ENCODE peak calls at places on chromosomes 5 and 9, in eight cellular contexts. A is left lung, K is A549, C is heart right ventricle, V is astrocyte, W is stomach, P is HL-60, D is lung. Z is an unnamed sample.

GRCh38 chr5:134146651-134147544 is 29.9 kb downstream of the SKP1 start:
- DNase-seq in W (no peak), C (no peak), K (no peak), D (no peak), V (no peak), A (no peak), P (no peak), Z (no peak)

GRCh38 chr9:114968710-114969109 is 38.3 kb upstream of the TNFSF8 start:
- DNase-seq in W (no peak), P (no peak), A (no peak), K (no peak), D (no peak), V (peak), C (no peak), Z (no peak)

GRCh38 chr5:132001647-132002561 is 9.6 kb downstream of the ACSL6 start:
- DNase-seq in A (no peak), C (no peak), V (peak), D (no peak), K (no peak), W (no peak), P (no peak), Z (peak)

GRCh38 chr5:110224050-110224449 is 502.4 kb downstream of the TMEM232 start:
- DNase-seq in V (no peak), P (no peak), K (no peak), W (no peak), D (no peak), A (no peak), C (no peak), Z (no peak)

GRCh38 chr5:4275232-4275631 is 679.6 kb downstream of the IRX1 start:
- DNase-seq in W (no peak), P (no peak), V (no peak), K (no peak), D (no peak), C (no peak), A (no peak), Z (no peak)

GRCh38 chr5:153456354-153456753 is 34.1 kb upstream of the GRIA1 start:
- DNase-seq in K (no peak), A (no peak), W (no peak), D (no peak), V (no peak), C (no peak), P (no peak), Z (no peak)

GRCh38 chr5:68268363-68269130 is 53.0 kb downstream of the PIK3R1 start:
- DNase-seq in P (no peak), W (no peak), A (no peak), D (no peak), K (no peak), C (no peak), V (no peak), Z (no peak)

GRCh38 chr5:106940986-106941385 is 729.8 kb downstream of the EFNA5 start:
- DNase-seq in V (peak), D (no peak), W (peak), K (peak), P (no peak), C (no peak), A (no peak), Z (peak)

GRCh38 chr5:135005076-135005475 is 29.0 kb downstream of the PITX1 start:
- DNase-seq in V (no peak), W (no peak), C (no peak), P (no peak), D (no peak), A (no peak), K (no peak), Z (no peak)

GRCh38 chr5:133777951-133778350 is 165.6 kb upstream of the FSTL4 start:
- DNase-seq in W (no peak), C (no peak), V (no peak), P (no peak), K (no peak), D (no peak), A (no peak), Z (no peak)

GRCh38 chr5:175597718-175598117 is 60.2 kb upstream of the HRH2 start:
- DNase-seq in C (no peak), W (peak), D (no peak), P (no peak), V (no peak), A (no peak), K (no peak), Z (no peak)

GRCh38 chr5:55868846-55869245 is 17.7 kb downstream of the IL31RA start:
- DNase-seq in C (no peak), V (peak), P (no peak), D (peak), W (no peak), A (peak), K (peak), Z (peak)

GRCh38 chr9:93898502-93899426 is 56.4 kb downstream of the BARX1 start:
- DNase-seq in K (no peak), V (no peak), P (no peak), W (no peak), A (no peak), D (no peak), C (no peak), Z (peak)

GRCh38 chr9:9790216-9790872 is 822.5 kb downstream of the PTPRD start:
- DNase-seq in K (peak), W (no peak), A (no peak), C (no peak), V (no peak), P (peak), D (no peak), Z (peak)

GRCh38 chr5:119409235-119409815 is 43.0 kb upstream of the HSD17B4 start:
- DNase-seq in K (peak), C (no peak), V (no peak), W (no peak), P (no peak), A (no peak), D (no peak), Z (no peak)

GRCh38 chr9:14962193-14962899 is 52.1 kb upstream of the FREM1 start:
- DNase-seq in W (no peak), A (no peak), P (no peak), C (no peak), D (no peak), K (no peak), V (no peak), Z (peak)

GRCh38 chr5:101012880-101013279 is 109.8 kb upstream of the ST8SIA4 start:
- DNase-seq in A (no peak), K (no peak), C (no peak), P (no peak), W (no peak), V (no peak), D (no peak), Z (no peak)

GRCh38 chr9:86955554-86955953 is 8.2 kb upstream of the GAS1 start:
- DNase-seq in W (no peak), K (no peak), V (no peak), P (no peak), D (no peak), A (no peak), C (no peak), Z (no peak)

GRCh38 chr9:98081477-98082219 is 25.1 kb downstream of the NANS start:
- DNase-seq in D (no peak), W (peak), A (peak), K (peak), C (no peak), V (no peak), P (peak), Z (no peak)

GRCh38 chr5:179267071-179267670 is 78.1 kb downstream of the ADAMTS2 start:
- DNase-seq in D (no peak), C (no peak), K (no peak), P (no peak), A (peak), W (peak), V (no peak), Z (peak)

GRCh38 chr9:1298027-1298426 is 247.9 kb downstream of the DMRT2 start:
- DNase-seq in V (no peak), P (no peak), D (no peak), W (no peak), K (no peak), C (no peak), A (no peak), Z (no peak)

GRCh38 chr9:134328841-134329575 is 2.8 kb downstream of the RXRA start:
- DNase-seq in K (no peak), P (no peak), V (no peak), W (peak), C (peak), D (no peak), A (peak), Z (no peak)

GRCh38 chr5:54646285-54647101 is 128.9 kb downstream of the SNX18 start:
- DNase-seq in P (peak), K (peak), D (peak), V (peak), C (peak), A (peak), W (peak), Z (peak)

GRCh38 chr5:43432486-43433365 is 20.5 kb upstream of the CCL28 start:
- DNase-seq in C (peak), P (peak), V (peak), D (peak), W (peak), A (peak), K (peak), Z (peak)

GRCh38 chr5:82421119-82421518 is 143.0 kb upstream of the RPS23 start:
- DNase-seq in W (no peak), P (no peak), V (peak), C (no peak), A (no peak), K (peak), D (no peak), Z (no peak)
- TF ChIP-seq CTCF in W (no peak), P (no peak), V (peak), C (no peak), A (no peak), K (no peak), D (no peak), Z (no peak)

GRCh38 chr9:125476645-125477044 is 215.0 kb downstream of the GAPVD1 start:
- DNase-seq in D (no peak), P (no peak), C (no peak), K (no peak), A (no peak), V (no peak), W (no peak), Z (no peak)
- H3K27ac ChIP-seq in D (no peak), P (no peak), C (no peak), K (no peak), A (no peak), V (no peak), W (no peak), Z (no peak)

GRCh38 chr5:20466507-20466906 is 478.5 kb upstream of the CDH18 start:
- DNase-seq in P (no peak), W (no peak), V (no peak), D (no peak), A (no peak), C (no peak), K (no peak), Z (no peak)
- TF ChIP-seq CTCF in P (no peak), W (no peak), V (no peak), D (no peak), A (no peak), C (no peak), K (no peak), Z (no peak)

GRCh38 chr5:81241001-81241400 is 7.9 kb downstream of the CKMT2 start:
- DNase-seq in W (no peak), C (no peak), D (no peak), V (no peak), P (no peak), A (no peak), K (no peak), Z (no peak)

GRCh38 chr5:81244451-81244850 is 11.3 kb downstream of the CKMT2 start:
- DNase-seq in V (no peak), K (no peak), C (no peak), D (no peak), A (no peak), W (no peak), P (no peak), Z (no peak)

GRCh38 chr5:81245871-81246235 is 12.7 kb downstream of the CKMT2 start:
- DNase-seq in A (no peak), V (no peak), W (no peak), K (no peak), C (no peak), P (no peak), D (no peak), Z (no peak)

GRCh38 chr5:81241961-81242648 is 9.0 kb downstream of the CKMT2 start:
- DNase-seq in A (no peak), C (no peak), K (no peak), W (no peak), D (no peak), V (no peak), P (no peak), Z (no peak)

GRCh38 chr5:81242906-81243436 is 9.8 kb downstream of the CKMT2 start:
- DNase-seq in K (no peak), V (no peak), A (no peak), D (no peak), W (no peak), P (no peak), C (no peak), Z (no peak)
- H3K27ac ChIP-seq in K (no peak), V (no peak), A (no peak), D (peak), W (no peak), P (no peak), C (peak), Z (peak)

DNA sequence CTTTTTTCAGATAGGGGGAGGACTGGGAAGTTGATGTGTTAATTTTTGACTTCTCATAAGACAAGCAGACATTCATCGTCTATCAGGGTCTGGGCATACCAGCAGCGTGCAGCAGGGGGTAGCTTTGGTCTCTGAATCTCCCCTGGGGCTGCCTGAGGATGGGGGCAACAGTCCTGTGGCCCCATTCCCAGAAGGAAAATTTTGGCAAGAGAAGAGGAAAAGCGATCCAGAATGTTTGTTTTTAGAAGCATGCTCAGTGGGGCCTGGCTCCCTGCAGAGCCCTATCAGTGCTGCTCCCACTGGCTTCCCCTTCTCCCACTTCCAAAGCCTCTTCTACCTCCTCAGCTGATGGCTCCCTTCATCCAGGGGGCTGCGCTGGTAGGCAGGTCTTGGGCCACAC is 194.8 kb upstream of the IL12B start:
- DNase-seq in A (no peak), C (no peak), D (no peak), W (no peak), K (peak), P (no peak), V (no peak), Z (no peak)
- TF ChIP-seq CTCF in A (no peak), C (no peak), D (no peak), W (no peak), K (peak), P (no peak), V (no peak), Z (no peak)

DNA sequence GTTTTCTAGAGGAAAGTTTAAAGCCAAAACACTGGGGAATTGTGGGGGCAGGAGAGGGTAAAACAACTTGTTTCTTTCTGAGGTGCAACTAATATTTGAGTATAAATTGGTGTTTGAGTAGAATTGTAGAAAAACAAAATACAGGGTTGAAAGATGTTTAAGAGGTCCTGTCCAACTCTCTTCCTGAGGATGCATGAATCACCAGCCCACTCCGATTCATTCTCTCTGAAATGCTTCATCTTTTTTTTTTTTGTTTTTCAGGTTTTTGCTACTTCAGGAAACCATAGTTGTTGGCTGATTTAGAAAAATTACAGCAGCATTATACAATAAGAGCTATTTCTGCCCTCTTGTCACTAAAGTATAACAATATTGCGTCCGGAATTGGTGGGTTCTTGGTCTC is 42.4 kb upstream of the TMC1 start:
- DNase-seq in A (no peak), V (peak), D (no peak), W (no peak), P (no peak), C (no peak), K (no peak), Z (no peak)
- H3K27ac ChIP-seq in A (no peak), V (peak), D (peak), W (no peak), P (no peak), C (peak), K (peak), Z (no peak)

DNA sequence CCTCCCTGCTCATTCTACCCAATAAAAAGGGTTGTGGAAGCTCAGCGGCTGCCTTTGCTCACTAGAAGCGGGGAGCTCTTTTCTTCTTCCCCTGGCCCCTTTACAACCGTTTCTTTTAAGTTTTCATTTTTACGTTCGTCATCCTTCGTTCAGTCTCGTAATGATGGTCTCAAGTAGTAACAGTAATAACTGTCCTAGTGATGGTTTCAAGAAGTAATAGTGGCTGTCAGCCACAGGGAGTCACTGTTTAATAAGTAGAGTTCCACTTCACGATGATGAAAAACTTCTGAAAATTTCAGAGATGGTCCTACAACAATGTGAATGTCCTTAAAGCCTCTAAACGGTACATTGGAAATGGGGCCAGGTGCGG is 6.2 kb downstream of the UGT3A2 start:
- DNase-seq in D (no peak), W (no peak), A (no peak), K (peak), V (no peak), P (no peak), C (no peak), Z (no peak)
- TF ChIP-seq CTCF in D (no peak), W (no peak), A (no peak), K (peak), V (no peak), P (no peak), C (no peak), Z (no peak)

DNA sequence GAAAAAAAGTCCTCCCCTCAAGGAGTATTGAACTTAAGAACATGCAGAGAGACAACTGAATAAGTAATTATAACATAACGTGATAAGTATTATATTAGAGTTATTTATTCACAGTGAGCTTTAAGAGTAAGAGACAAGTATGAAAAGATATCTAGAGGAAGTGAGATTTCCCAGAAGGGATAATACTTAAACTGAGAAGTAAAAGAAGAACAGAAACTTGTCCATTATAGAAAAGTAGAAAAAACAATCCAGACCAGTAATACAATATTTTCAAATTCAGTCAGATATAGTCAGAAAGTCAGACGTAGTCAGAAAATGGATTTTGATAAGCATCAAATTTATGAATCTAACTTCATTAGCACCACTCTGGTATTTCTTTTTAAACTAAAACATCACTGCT is 613.0 kb upstream of the CCNG1 start:
- DNase-seq in K (no peak), W (no peak), D (no peak), C (no peak), A (no peak), V (no peak), P (no peak), Z (no peak)
- H3K27ac ChIP-seq in K (no peak), W (no peak), D (no peak), C (no peak), A (no peak), V (no peak), P (no peak), Z (no peak)

Z was measured in body of pancreas.